ENCODE peak calls at places on chromosomes 16 and 17, in four cellular contexts. One of them, this sample, is unnamed.

GRCh38 chr17:68821860-68822693 is 133.1 kb downstream of the ABCA8 start:
- DNase-seq in Panc1: peak
- DNase-seq in MM.1S: no peak
- DNase-seq in heart right ventricle: no peak
- DNase-seq in this sample: peak

GRCh38 chr17:27939489-27940465 is 46.6 kb upstream of the LYRM9 start:
- DNase-seq in Panc1: no peak
- DNase-seq in heart right ventricle: no peak
- DNase-seq in MM.1S: no peak
- DNase-seq in this sample: no peak

GRCh38 chr16:57906385-57907316 is 64.3 kb downstream of the CNGB1 start:
- DNase-seq in Panc1: no peak
- DNase-seq in heart right ventricle: peak
- DNase-seq in MM.1S: no peak
- DNase-seq in this sample: no peak

GRCh38 chr17:39709319-39709997 is 9.6 kb downstream of the ERBB2 start:
- DNase-seq in Panc1: no peak
- DNase-seq in MM.1S: no peak
- DNase-seq in heart right ventricle: no peak
- DNase-seq in this sample: no peak

GRCh38 chr17:74296548-74296936 is 22.5 kb downstream of the DNAI2 start:
- DNase-seq in MM.1S: peak
- DNase-seq in Panc1: no peak
- DNase-seq in heart right ventricle: peak
- DNase-seq in this sample: no peak

GRCh38 chr17:68431661-68432071 is 25.6 kb downstream of the WIPI1 start:
- DNase-seq in MM.1S: no peak
- DNase-seq in Panc1: no peak
- DNase-seq in heart right ventricle: no peak
- DNase-seq in this sample: no peak

GRCh38 chr17:5571281-5571680 is 13.0 kb downstream of the NLRP1 start:
- DNase-seq in MM.1S: no peak
- DNase-seq in Panc1: no peak
- DNase-seq in heart right ventricle: no peak
- DNase-seq in this sample: no peak

GRCh38 chr17:72614871-72615626 is 477.4 kb downstream of the SLC39A11 start:
- DNase-seq in heart right ventricle: no peak
- DNase-seq in MM.1S: no peak
- DNase-seq in Panc1: no peak
- DNase-seq in this sample: peak

GRCh38 chr17:75313941-75314550 is 24.8 kb upstream of the SLC25A19 start:
- DNase-seq in heart right ventricle: no peak
- DNase-seq in Panc1: no peak
- DNase-seq in MM.1S: no peak
- DNase-seq in this sample: no peak

GRCh38 chr17:1449412-1449967 is 6.5 kb downstream of the CRK start:
- DNase-seq in MM.1S: no peak
- DNase-seq in heart right ventricle: no peak
- DNase-seq in Panc1: no peak
- DNase-seq in this sample: no peak

GRCh38 chr17:1446201-1446600 is 9.8 kb downstream of the CRK start:
- DNase-seq in Panc1: no peak
- DNase-seq in MM.1S: no peak
- DNase-seq in heart right ventricle: no peak
- DNase-seq in this sample: no peak

GRCh38 chr17:1442187-1442586 is 13.8 kb downstream of the CRK start:
- DNase-seq in Panc1: no peak
- DNase-seq in MM.1S: no peak
- DNase-seq in heart right ventricle: no peak
- DNase-seq in this sample: no peak

GRCh38 chr17:1452836-1453235 is 3.2 kb downstream of the CRK start:
- DNase-seq in MM.1S: no peak
- DNase-seq in Panc1: no peak
- DNase-seq in heart right ventricle: peak
- DNase-seq in this sample: no peak

DNA sequence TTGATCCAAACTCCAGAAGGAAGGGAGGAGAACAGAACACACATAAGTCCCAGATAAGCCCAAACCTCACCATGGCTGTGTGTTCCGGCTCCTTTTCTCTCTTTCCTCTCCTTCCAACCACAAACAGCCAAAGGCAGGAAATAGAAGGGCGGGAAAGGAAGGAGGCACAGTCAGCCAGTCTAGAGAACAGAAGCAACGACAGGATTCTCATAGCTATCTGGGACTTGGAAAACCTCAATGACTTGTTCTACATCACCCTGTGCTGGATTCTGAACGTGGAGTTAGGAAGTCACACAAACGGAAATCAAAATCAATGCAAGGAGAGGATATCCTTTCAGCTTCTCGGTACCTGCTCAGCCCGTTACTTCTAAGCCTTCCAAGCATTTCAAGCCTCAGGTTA is 9.0 kb downstream of the CRK start:
- DNase-seq in Panc1: no peak
- DNase-seq in heart right ventricle: no peak
- DNase-seq in MM.1S: no peak
- DNase-seq in this sample: no peak
- H3K27ac ChIP-seq in Panc1: no peak
- H3K27ac ChIP-seq in heart right ventricle: peak
- H3K27ac ChIP-seq in MM.1S: no peak
- H3K27ac ChIP-seq in this sample: no peak

GRCh38 chr17:48441231-48441711 is 11.3 kb upstream of the SKAP1 start:
- DNase-seq in heart right ventricle: no peak
- DNase-seq in Panc1: no peak
- DNase-seq in MM.1S: peak
- DNase-seq in this sample: no peak
- H3K27ac ChIP-seq in heart right ventricle: no peak
- H3K27ac ChIP-seq in Panc1: no peak
- H3K27ac ChIP-seq in MM.1S: peak
- H3K27ac ChIP-seq in this sample: no peak

GRCh38 chr16:30186782-30187555 is 3.6 kb downstream of the CORO1A start:
- DNase-seq in MM.1S: peak
- DNase-seq in heart right ventricle: peak
- DNase-seq in Panc1: peak
- DNase-seq in this sample: no peak

GRCh38 chr16:30187556-30187865 is 4.1 kb downstream of the CORO1A start:
- DNase-seq in heart right ventricle: no peak
- DNase-seq in Panc1: no peak
- DNase-seq in MM.1S: no peak
- DNase-seq in this sample: no peak

GRCh38 chr16:30185683-30186421 is 2.5 kb downstream of the CORO1A start:
- DNase-seq in Panc1: no peak
- DNase-seq in heart right ventricle: peak
- DNase-seq in MM.1S: peak
- DNase-seq in this sample: no peak

GRCh38 chr16:30185141-30185682 is 1.8 kb downstream of the CORO1A start:
- DNase-seq in Panc1: no peak
- DNase-seq in MM.1S: peak
- DNase-seq in heart right ventricle: peak
- DNase-seq in this sample: no peak

GRCh38 chr16:30186444-30186781 is 3.0 kb downstream of the CORO1A start:
- DNase-seq in Panc1: no peak
- DNase-seq in MM.1S: no peak
- DNase-seq in heart right ventricle: no peak
- DNase-seq in this sample: no peak
- H3K27ac ChIP-seq in Panc1: no peak
- H3K27ac ChIP-seq in MM.1S: peak
- H3K27ac ChIP-seq in heart right ventricle: no peak
- H3K27ac ChIP-seq in this sample: no peak

GRCh38 chr17:79006794-79007503 is 2.6 kb downstream of the CANT1 start:
- DNase-seq in MM.1S: no peak
- DNase-seq in heart right ventricle: no peak
- DNase-seq in Panc1: no peak
- DNase-seq in this sample: no peak
- H3K27ac ChIP-seq in MM.1S: no peak
- H3K27ac ChIP-seq in heart right ventricle: no peak
- H3K27ac ChIP-seq in Panc1: no peak
- H3K27ac ChIP-seq in this sample: peak

DNA sequence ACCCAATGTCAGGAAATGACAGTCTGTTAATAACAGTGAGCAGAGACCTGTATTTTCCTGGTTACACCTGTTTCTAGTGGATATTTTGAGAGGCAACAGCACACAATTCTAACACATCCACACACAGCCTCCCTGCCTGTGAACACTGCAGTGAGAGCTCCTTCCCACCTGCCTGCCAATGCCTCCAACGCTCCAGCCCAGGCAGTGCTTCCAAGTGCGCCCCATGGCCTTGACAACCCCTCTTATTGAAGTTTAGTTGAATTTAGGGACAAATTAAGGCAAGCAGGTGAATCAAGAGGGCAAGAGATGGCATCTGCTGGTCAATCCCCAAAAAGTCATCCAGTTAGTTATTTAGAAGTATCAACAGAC is 4.7 kb upstream of the MXRA7 start:
- DNase-seq in heart right ventricle: no peak
- DNase-seq in Panc1: no peak
- DNase-seq in MM.1S: peak
- DNase-seq in this sample: no peak
- H3K27ac ChIP-seq in heart right ventricle: peak
- H3K27ac ChIP-seq in Panc1: no peak
- H3K27ac ChIP-seq in MM.1S: peak
- H3K27ac ChIP-seq in this sample: peak

GRCh38 chr17:15502315-15503112 is 35.1 kb upstream of the CDRT4 start:
- DNase-seq in Panc1: no peak
- DNase-seq in heart right ventricle: peak
- DNase-seq in MM.1S: no peak
- DNase-seq in this sample: no peak

GRCh38 chr17:15498107-15498506 is 30.7 kb upstream of the CDRT4 start:
- DNase-seq in MM.1S: no peak
- DNase-seq in heart right ventricle: no peak
- DNase-seq in Panc1: no peak
- DNase-seq in this sample: no peak

GRCh38 chr17:15503731-15504130 is 36.3 kb upstream of the CDRT4 start:
- DNase-seq in MM.1S: no peak
- DNase-seq in Panc1: no peak
- DNase-seq in heart right ventricle: no peak
- DNase-seq in this sample: no peak

GRCh38 chr17:15501282-15501681 is 33.9 kb upstream of the CDRT4 start:
- DNase-seq in MM.1S: no peak
- DNase-seq in Panc1: no peak
- DNase-seq in heart right ventricle: no peak
- DNase-seq in this sample: no peak

GRCh38 chr17:15501788-15502187 is 34.4 kb upstream of the CDRT4 start:
- DNase-seq in heart right ventricle: no peak
- DNase-seq in Panc1: no peak
- DNase-seq in MM.1S: no peak
- DNase-seq in this sample: no peak
- H3K27ac ChIP-seq in heart right ventricle: peak
- H3K27ac ChIP-seq in Panc1: no peak
- H3K27ac ChIP-seq in MM.1S: no peak
- H3K27ac ChIP-seq in this sample: no peak

DNA sequence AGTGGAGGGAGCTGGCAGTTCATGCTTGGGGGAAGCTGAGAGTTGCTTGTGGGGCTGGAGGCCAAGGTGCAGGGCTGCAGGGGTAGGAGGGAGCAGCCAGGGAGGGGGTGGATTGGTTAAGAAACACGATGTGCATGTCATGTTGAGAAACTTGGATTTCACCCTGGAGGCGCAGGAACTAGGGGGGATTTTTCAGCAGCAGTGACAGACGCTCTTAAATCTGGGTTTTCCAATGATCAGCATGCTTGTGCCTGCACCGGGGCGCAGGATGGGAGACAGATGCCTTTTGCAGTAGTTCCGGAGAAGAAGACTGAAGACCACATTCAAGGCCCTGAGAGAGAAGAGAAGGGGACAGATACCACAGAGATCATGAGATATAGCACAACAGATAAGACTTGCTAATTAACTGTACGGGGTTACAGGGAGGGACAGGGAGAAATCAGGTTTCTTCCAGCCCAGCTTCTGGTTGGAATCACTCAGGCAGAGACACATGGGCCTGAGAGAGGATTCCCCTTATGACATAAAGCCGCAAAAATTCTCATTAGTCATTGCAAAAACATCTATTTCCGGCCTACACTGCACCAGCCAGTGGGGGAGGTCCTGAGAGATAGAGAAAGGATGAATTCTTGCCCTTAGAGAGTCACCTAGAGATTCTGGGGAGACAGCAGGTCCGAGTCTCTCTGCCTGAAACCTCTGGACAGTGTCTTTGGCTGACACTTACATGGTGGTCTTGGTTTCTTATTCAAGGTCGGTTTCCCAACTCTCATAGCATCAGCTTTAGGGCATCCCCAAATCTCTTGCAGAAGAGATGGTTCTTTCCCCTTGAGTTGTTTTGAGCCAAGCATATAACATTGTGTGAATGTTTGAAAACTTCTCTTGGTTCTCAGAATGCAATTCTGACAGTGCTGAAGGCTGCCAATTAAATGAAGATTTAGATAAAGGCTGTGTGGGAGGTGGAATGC is 27.1 kb downstream of the CDH13 start:
- DNase-seq in heart right ventricle: no peak
- DNase-seq in Panc1: no peak
- DNase-seq in MM.1S: peak
- DNase-seq in this sample: no peak
- H3K27ac ChIP-seq in heart right ventricle: peak
- H3K27ac ChIP-seq in Panc1: no peak
- H3K27ac ChIP-seq in MM.1S: peak
- H3K27ac ChIP-seq in this sample: peak

This sample was measured in epithelial cell of prostate.